ENCODE peak calls at places on chromosomes 4 and X, in eight cellular contexts. N is stimulated activated CD4-positive, alpha-beta T cell treated with anti-CD3 and anti-CD28 coated beads, Interleukin-15, amount 100 ng/mL, for 1 hour; O is cardiac fibroblast; D is epithelial cell of esophagus; Q is mucosa of descending colon; Y is HEK293T; M is posterior vena cava; W is stromal cell of bone marrow. T is an unnamed sample.

GRCh38 chr4:119300072-119300387 is 21.9 kb downstream of the FABP2 start:
- DNase-seq in D (peak), Y (peak), W (peak), M (peak), Q (peak), N (no peak), O (peak), T (peak)

GRCh38 chr4:111630705-111631104 is 514.5 kb upstream of the FAM241A start:
- DNase-seq in O (peak), Q (no peak), D (peak), M (no peak), N (no peak), W (peak), Y (peak), T (no peak)

GRCh38 chr4:37889849-37890500 is 909 bp upstream of the TBC1D1 start:
- DNase-seq in N (no peak), O (no peak), Y (no peak), Q (peak), W (no peak), M (no peak), D (peak), T (peak)

GRCh38 chr4:89356086-89356485 is 48.5 kb upstream of the GPRIN3 start:
- DNase-seq in N (no peak), D (no peak), M (no peak), Q (no peak), W (no peak), O (no peak), Y (no peak), T (no peak)

GRCh38 chrX:138710311-138710791 is 1.2 kb downstream of the FGF13 start:
- DNase-seq in D (no peak), M (peak), N (no peak), Q (peak), W (no peak), Y (peak), O (no peak), T (peak)

GRCh38 chrX:13094374-13094773 is 50.0 kb upstream of the FAM9C start:
- DNase-seq in Q (no peak), M (no peak), Y (no peak), N (no peak), D (no peak), O (no peak), W (no peak), T (no peak)

GRCh38 chrX:133980406-133980805 is 5.0 kb downstream of the GPC3 start:
- DNase-seq in D (no peak), Y (no peak), N (no peak), O (peak), M (no peak), W (no peak), Q (no peak), T (no peak)

GRCh38 chr4:62431513-62431912 is 1231.4 kb downstream of the ADGRL3 start:
- DNase-seq in O (no peak), Y (no peak), N (no peak), W (no peak), D (peak), Q (no peak), M (no peak), T (no peak)

GRCh38 chr4:84324850-84325249 is 174.2 kb downstream of the NKX6-1 start:
- DNase-seq in Y (no peak), Q (no peak), M (no peak), O (no peak), W (no peak), D (no peak), N (no peak), T (no peak)

GRCh38 chr4:57492479-57492878 is 382.3 kb upstream of the IGFBP7 start:
- DNase-seq in D (no peak), Y (no peak), N (no peak), Q (no peak), W (no peak), M (no peak), O (no peak), T (no peak)

GRCh38 chrX:39398215-39398972 is 597.1 kb downstream of the MID1IP1 start:
- DNase-seq in M (no peak), N (no peak), Q (no peak), D (no peak), O (no peak), W (no peak), Y (no peak), T (no peak)

GRCh38 chr4:38785901-38786402 is 3.2 kb upstream of the TLR10 start:
- DNase-seq in D (no peak), W (no peak), N (no peak), M (no peak), Y (no peak), Q (no peak), O (no peak), T (no peak)

GRCh38 chr4:113065629-113066028 is 16.2 kb downstream of the ANK2 start:
- DNase-seq in W (no peak), Q (no peak), O (no peak), D (no peak), N (no peak), Y (no peak), M (no peak), T (no peak)

GRCh38 chrX:149494844-149495565 is 10.1 kb downstream of the IDS start:
- DNase-seq in Q (no peak), O (no peak), D (peak), N (no peak), W (no peak), M (no peak), Y (no peak), T (no peak)

GRCh38 chrX:99242001-99242400 is 1168.1 kb downstream of the PCDH19 start:
- DNase-seq in N (no peak), O (no peak), D (no peak), Y (no peak), M (no peak), W (no peak), Q (no peak), T (peak)

GRCh38 chrX:139739138-139739537 is 31.2 kb upstream of the MCF2 start:
- DNase-seq in Y (no peak), W (peak), M (no peak), N (no peak), D (peak), O (no peak), Q (no peak), T (no peak)

GRCh38 chrX:19563746-19564145 is 48.4 kb upstream of the MAP3K15 start:
- DNase-seq in Q (no peak), D (no peak), W (no peak), Y (no peak), M (no peak), N (no peak), O (no peak), T (no peak)

GRCh38 chrX:129843209-129843458 is 552 bp downstream of the ZDHHC9 start:
- DNase-seq in W (no peak), M (no peak), D (no peak), N (no peak), Q (no peak), O (no peak), Y (no peak), T (no peak)

GRCh38 chr4:41069838-41070237 is 144.5 kb downstream of the APBB2 start:
- DNase-seq in O (no peak), N (no peak), D (no peak), M (no peak), W (no peak), Y (no peak), Q (no peak), T (no peak)

GRCh38 chr4:120864969-120865368 is 57.6 kb downstream of the PRDM5 start:
- DNase-seq in N (no peak), Q (no peak), D (no peak), W (no peak), O (no peak), M (no peak), Y (no peak), T (no peak)

GRCh38 chrX:126886997-126887396 is 67.5 kb downstream of the PRR32 start:
- DNase-seq in M (no peak), W (no peak), Y (no peak), O (no peak), N (no peak), D (no peak), Q (no peak), T (no peak)

GRCh38 chr4:31442236-31442635 is 722.1 kb downstream of the PCDH7 start:
- DNase-seq in Q (no peak), N (no peak), Y (no peak), O (no peak), D (no peak), M (no peak), W (no peak), T (no peak)